ENCODE peak calls at places on chromosomes 1 and 21, in seven cellular contexts. One of them, this sample, is unnamed.

GRCh38 chr1:79760521-79760920 is 754.0 kb upstream of the ADGRL4 start:
- DNase-seq in psoas muscle: no peak
- DNase-seq in CD4-positive, alpha-beta T cell: no peak
- DNase-seq in transverse colon: no peak
- DNase-seq in heart left ventricle: no peak
- DNase-seq in keratinocyte: no peak
- DNase-seq in PC-3: no peak
- DNase-seq in this sample: no peak

GRCh38 chr1:92833840-92834239 is 2.0 kb downstream of the RPL5 start:
- DNase-seq in psoas muscle: no peak
- DNase-seq in CD4-positive, alpha-beta T cell: no peak
- DNase-seq in transverse colon: no peak
- DNase-seq in heart left ventricle: no peak
- DNase-seq in keratinocyte: no peak
- DNase-seq in PC-3: no peak
- DNase-seq in this sample: no peak

GRCh38 chr1:86470859-86471258 is 2.1 kb downstream of the CLCA1 start:
- DNase-seq in psoas muscle: no peak
- DNase-seq in CD4-positive, alpha-beta T cell: no peak
- DNase-seq in transverse colon: no peak
- DNase-seq in heart left ventricle: no peak
- DNase-seq in keratinocyte: no peak
- DNase-seq in PC-3: no peak
- DNase-seq in this sample: no peak

GRCh38 chr1:90488451-90488850 is 228.7 kb downstream of the BARHL2 start:
- DNase-seq in psoas muscle: no peak
- DNase-seq in CD4-positive, alpha-beta T cell: no peak
- DNase-seq in transverse colon: no peak
- DNase-seq in heart left ventricle: no peak
- DNase-seq in keratinocyte: no peak
- DNase-seq in PC-3: peak
- DNase-seq in this sample: no peak

GRCh38 chr1:93988634-93989350 is 79.6 kb upstream of the GCLM start:
- DNase-seq in psoas muscle: no peak
- DNase-seq in CD4-positive, alpha-beta T cell: no peak
- DNase-seq in transverse colon: no peak
- DNase-seq in heart left ventricle: no peak
- DNase-seq in keratinocyte: no peak
- DNase-seq in PC-3: peak
- DNase-seq in this sample: no peak

GRCh38 chr1:119160851-119161250 is 20.4 kb upstream of the WARS2 start:
- DNase-seq in psoas muscle: no peak
- DNase-seq in CD4-positive, alpha-beta T cell: no peak
- DNase-seq in transverse colon: no peak
- DNase-seq in heart left ventricle: no peak
- DNase-seq in keratinocyte: no peak
- DNase-seq in PC-3: no peak
- DNase-seq in this sample: no peak

GRCh38 chr21:42108941-42109340 is 37.8 kb downstream of the UMODL1 start:
- DNase-seq in psoas muscle: no peak
- DNase-seq in CD4-positive, alpha-beta T cell: no peak
- DNase-seq in transverse colon: no peak
- DNase-seq in heart left ventricle: no peak
- DNase-seq in keratinocyte: no peak
- DNase-seq in PC-3: no peak
- DNase-seq in this sample: no peak

GRCh38 chr1:35714921-35715567 is 3.6 kb downstream of the C1orf216 start:
- DNase-seq in psoas muscle: no peak
- DNase-seq in CD4-positive, alpha-beta T cell: no peak
- DNase-seq in transverse colon: no peak
- DNase-seq in heart left ventricle: no peak
- DNase-seq in keratinocyte: no peak
- DNase-seq in PC-3: no peak
- DNase-seq in this sample: no peak

GRCh38 chr1:25729774-25730173 is 70.2 kb upstream of the SELENON start:
- DNase-seq in psoas muscle: no peak
- DNase-seq in CD4-positive, alpha-beta T cell: no peak
- DNase-seq in transverse colon: no peak
- DNase-seq in heart left ventricle: no peak
- DNase-seq in keratinocyte: no peak
- DNase-seq in PC-3: no peak
- DNase-seq in this sample: no peak

GRCh38 chr1:222010306-222010705 is 268.4 kb upstream of the DUSP10 start:
- DNase-seq in psoas muscle: no peak
- DNase-seq in CD4-positive, alpha-beta T cell: no peak
- DNase-seq in transverse colon: no peak
- DNase-seq in heart left ventricle: no peak
- DNase-seq in keratinocyte: no peak
- DNase-seq in PC-3: peak
- DNase-seq in this sample: no peak

GRCh38 chr21:35390013-35390776 is 341.1 kb upstream of the RUNX1 start:
- DNase-seq in psoas muscle: no peak
- DNase-seq in CD4-positive, alpha-beta T cell: no peak
- DNase-seq in transverse colon: no peak
- DNase-seq in heart left ventricle: no peak
- DNase-seq in keratinocyte: peak
- DNase-seq in PC-3: peak
- DNase-seq in this sample: no peak

GRCh38 chr1:180962178-180962577 is 49.5 kb downstream of the KIAA1614 start:
- DNase-seq in psoas muscle: no peak
- DNase-seq in CD4-positive, alpha-beta T cell: no peak
- DNase-seq in transverse colon: peak
- DNase-seq in heart left ventricle: no peak
- DNase-seq in keratinocyte: no peak
- DNase-seq in PC-3: no peak
- DNase-seq in this sample: no peak

GRCh38 chr21:33339135-33339534 is 14.4 kb downstream of the IFNAR1 start:
- DNase-seq in psoas muscle: no peak
- DNase-seq in CD4-positive, alpha-beta T cell: no peak
- DNase-seq in transverse colon: no peak
- DNase-seq in heart left ventricle: no peak
- DNase-seq in keratinocyte: no peak
- DNase-seq in PC-3: no peak
- DNase-seq in this sample: no peak

GRCh38 chr1:101653482-101653946 is 343.2 kb downstream of the OLFM3 start:
- DNase-seq in psoas muscle: no peak
- DNase-seq in CD4-positive, alpha-beta T cell: no peak
- DNase-seq in transverse colon: peak
- DNase-seq in heart left ventricle: no peak
- DNase-seq in keratinocyte: no peak
- DNase-seq in PC-3: peak
- DNase-seq in this sample: no peak

GRCh38 chr1:181482521-181483083 is 715 bp upstream of the CACNA1E start:
- DNase-seq in psoas muscle: peak
- DNase-seq in CD4-positive, alpha-beta T cell: peak
- DNase-seq in transverse colon: peak
- DNase-seq in heart left ventricle: no peak
- DNase-seq in keratinocyte: no peak
- DNase-seq in PC-3: no peak
- DNase-seq in this sample: no peak

GRCh38 chr21:34894401-34894800 is 154.7 kb downstream of the RUNX1 start:
- DNase-seq in psoas muscle: no peak
- DNase-seq in CD4-positive, alpha-beta T cell: no peak
- DNase-seq in transverse colon: no peak
- DNase-seq in heart left ventricle: no peak
- DNase-seq in keratinocyte: no peak
- DNase-seq in PC-3: no peak
- DNase-seq in this sample: no peak

GRCh38 chr1:8142955-8143629 is 117.0 kb upstream of the ERRFI1 start:
- DNase-seq in psoas muscle: no peak
- DNase-seq in CD4-positive, alpha-beta T cell: no peak
- DNase-seq in transverse colon: no peak
- DNase-seq in heart left ventricle: no peak
- DNase-seq in keratinocyte: no peak
- DNase-seq in PC-3: no peak
- DNase-seq in this sample: no peak

GRCh38 chr21:45541221-45542039 is 810 bp downstream of the SLC19A1 start:
- DNase-seq in psoas muscle: peak
- DNase-seq in CD4-positive, alpha-beta T cell: peak
- DNase-seq in transverse colon: peak
- DNase-seq in heart left ventricle: peak
- DNase-seq in keratinocyte: peak
- DNase-seq in PC-3: peak
- DNase-seq in this sample: no peak

GRCh38 chr1:224921354-224921753 is 8.1 kb upstream of the DNAH14 start:
- DNase-seq in psoas muscle: no peak
- DNase-seq in CD4-positive, alpha-beta T cell: no peak
- DNase-seq in transverse colon: no peak
- DNase-seq in heart left ventricle: no peak
- DNase-seq in keratinocyte: no peak
- DNase-seq in PC-3: no peak
- DNase-seq in this sample: no peak

GRCh38 chr1:86616871-86617270 is 70.0 kb downstream of the CLCA4 start:
- DNase-seq in psoas muscle: no peak
- DNase-seq in CD4-positive, alpha-beta T cell: no peak
- DNase-seq in transverse colon: peak
- DNase-seq in heart left ventricle: no peak
- DNase-seq in keratinocyte: no peak
- DNase-seq in PC-3: no peak
- DNase-seq in this sample: no peak

GRCh38 chr1:15153184-15153841 is at the start of gene TMEM51:
- DNase-seq in psoas muscle: peak
- DNase-seq in CD4-positive, alpha-beta T cell: no peak
- DNase-seq in transverse colon: peak
- DNase-seq in heart left ventricle: peak
- DNase-seq in keratinocyte: no peak
- DNase-seq in PC-3: peak
- DNase-seq in this sample: no peak

GRCh38 chr21:19553930-19554615 is 1150.5 kb upstream of the TMPRSS15 start:
- DNase-seq in psoas muscle: no peak
- DNase-seq in CD4-positive, alpha-beta T cell: no peak
- DNase-seq in transverse colon: no peak
- DNase-seq in heart left ventricle: no peak
- DNase-seq in keratinocyte: no peak
- DNase-seq in PC-3: no peak
- DNase-seq in this sample: peak

GRCh38 chr1:81813691-81814090 is 13.0 kb downstream of the ADGRL2 start:
- DNase-seq in psoas muscle: no peak
- DNase-seq in CD4-positive, alpha-beta T cell: no peak
- DNase-seq in transverse colon: no peak
- DNase-seq in heart left ventricle: no peak
- DNase-seq in keratinocyte: no peak
- DNase-seq in PC-3: no peak
- DNase-seq in this sample: no peak

GRCh38 chr1:167455786-167456446 is 62.4 kb downstream of the CD247 start:
- DNase-seq in psoas muscle: no peak
- DNase-seq in CD4-positive, alpha-beta T cell: no peak
- DNase-seq in transverse colon: no peak
- DNase-seq in heart left ventricle: peak
- DNase-seq in keratinocyte: no peak
- DNase-seq in PC-3: peak
- DNase-seq in this sample: no peak

GRCh38 chr1:244254467-244254866 is 197.2 kb downstream of the ADSS2 start:
- DNase-seq in psoas muscle: peak
- DNase-seq in CD4-positive, alpha-beta T cell: no peak
- DNase-seq in transverse colon: peak
- DNase-seq in heart left ventricle: peak
- DNase-seq in keratinocyte: no peak
- DNase-seq in PC-3: no peak
- DNase-seq in this sample: no peak

GRCh38 chr1:153389978-153390879 is 644 bp downstream of the S100A8 start:
- DNase-seq in psoas muscle: no peak
- DNase-seq in CD4-positive, alpha-beta T cell: no peak
- DNase-seq in transverse colon: no peak
- DNase-seq in heart left ventricle: no peak
- DNase-seq in keratinocyte: no peak
- DNase-seq in PC-3: no peak
- DNase-seq in this sample: no peak
- H3K27ac ChIP-seq in psoas muscle: no peak
- H3K27ac ChIP-seq in CD4-positive, alpha-beta T cell: no peak
- H3K27ac ChIP-seq in transverse colon: no peak
- H3K27ac ChIP-seq in heart left ventricle: no peak
- H3K27ac ChIP-seq in keratinocyte: no peak
- H3K27ac ChIP-seq in PC-3: no peak
- H3K27ac ChIP-seq in this sample: no peak

GRCh38 chr1:17297991-17298390 is 10.0 kb upstream of the PADI4 start:
- DNase-seq in psoas muscle: no peak
- DNase-seq in CD4-positive, alpha-beta T cell: no peak
- DNase-seq in transverse colon: no peak
- DNase-seq in heart left ventricle: no peak
- DNase-seq in keratinocyte: peak
- DNase-seq in PC-3: peak
- DNase-seq in this sample: no peak
- H3K27ac ChIP-seq in psoas muscle: no peak
- H3K27ac ChIP-seq in CD4-positive, alpha-beta T cell: no peak
- H3K27ac ChIP-seq in transverse colon: no peak
- H3K27ac ChIP-seq in heart left ventricle: no peak
- H3K27ac ChIP-seq in keratinocyte: peak
- H3K27ac ChIP-seq in PC-3: peak
- H3K27ac ChIP-seq in this sample: no peak

DNA sequence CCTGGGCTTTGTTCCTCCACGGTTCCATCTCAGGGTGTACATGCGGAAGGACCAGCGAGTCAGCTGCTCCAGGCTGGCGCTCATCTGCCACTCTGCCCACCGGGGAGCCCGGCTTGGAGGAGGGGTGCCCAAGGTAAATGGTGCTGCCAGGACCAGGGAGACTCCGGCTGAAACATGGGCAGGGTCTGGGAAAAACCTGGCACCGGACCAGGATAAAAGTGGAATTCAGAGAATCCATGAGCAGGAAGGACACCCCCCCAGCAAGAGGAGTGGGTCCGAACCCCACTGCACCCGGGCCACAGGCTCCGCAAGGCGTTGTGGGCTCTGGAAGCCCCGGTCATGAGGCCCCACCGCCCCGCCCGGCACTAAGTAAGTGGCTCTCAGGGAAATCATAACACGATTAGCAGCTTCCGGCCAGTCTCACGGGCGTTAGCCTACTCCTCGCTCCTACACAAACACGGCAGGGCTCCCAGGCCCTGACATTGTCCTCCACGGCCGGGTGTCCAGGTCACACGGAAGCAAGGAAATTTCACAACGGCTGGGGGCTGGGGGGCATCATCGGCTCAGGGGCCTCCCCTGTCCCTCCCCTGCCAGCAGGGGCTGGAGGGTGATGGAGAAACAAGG is 21.1 kb downstream of the MEGF6 start:
- DNase-seq in psoas muscle: no peak
- DNase-seq in CD4-positive, alpha-beta T cell: no peak
- DNase-seq in transverse colon: no peak
- DNase-seq in heart left ventricle: no peak
- DNase-seq in keratinocyte: no peak
- DNase-seq in PC-3: no peak
- DNase-seq in this sample: no peak
- H3K27ac ChIP-seq in psoas muscle: no peak
- H3K27ac ChIP-seq in CD4-positive, alpha-beta T cell: no peak
- H3K27ac ChIP-seq in transverse colon: no peak
- H3K27ac ChIP-seq in heart left ventricle: no peak
- H3K27ac ChIP-seq in keratinocyte: no peak
- H3K27ac ChIP-seq in PC-3: no peak
- H3K27ac ChIP-seq in this sample: no peak

GRCh38 chr1:11245248-11245647 is 17.1 kb downstream of the MTOR start:
- DNase-seq in psoas muscle: no peak
- DNase-seq in CD4-positive, alpha-beta T cell: no peak
- DNase-seq in transverse colon: no peak
- DNase-seq in heart left ventricle: no peak
- DNase-seq in keratinocyte: no peak
- DNase-seq in PC-3: no peak
- DNase-seq in this sample: no peak
- H3K27ac ChIP-seq in psoas muscle: peak
- H3K27ac ChIP-seq in CD4-positive, alpha-beta T cell: peak
- H3K27ac ChIP-seq in transverse colon: no peak
- H3K27ac ChIP-seq in heart left ventricle: no peak
- H3K27ac ChIP-seq in keratinocyte: no peak
- H3K27ac ChIP-seq in PC-3: no peak
- H3K27ac ChIP-seq in this sample: no peak